ENCODE peak calls at places on chromosomes 1 and 21, in ten cellular contexts. One of them, this sample, is unnamed.

GRCh38 chr1:204712718-204713430 is 27.3 kb upstream of the LRRN2 start:
- DNase-seq in epithelial cell of esophagus: no peak
- DNase-seq in uterus: no peak
- DNase-seq in kidney epithelial cell: no peak
- DNase-seq in colonic mucosa: no peak
- DNase-seq in kidney: no peak
- DNase-seq in SJSA1: no peak
- DNase-seq in fibroblast of lung: no peak
- DNase-seq in heart left ventricle: no peak
- DNase-seq in GM06990: no peak
- DNase-seq in this sample: no peak

GRCh38 chr21:46634966-46635323 is 529 bp upstream of the PRMT2 start:
- DNase-seq in epithelial cell of esophagus: peak
- DNase-seq in uterus: peak
- DNase-seq in kidney epithelial cell: peak
- DNase-seq in colonic mucosa: peak
- DNase-seq in kidney: no peak
- DNase-seq in SJSA1: peak
- DNase-seq in fibroblast of lung: peak
- DNase-seq in heart left ventricle: no peak
- DNase-seq in GM06990: no peak
- DNase-seq in this sample: peak

GRCh38 chr1:161727343-161727924 is 6.1 kb downstream of the FCRLB start:
- DNase-seq in epithelial cell of esophagus: no peak
- DNase-seq in uterus: no peak
- DNase-seq in kidney epithelial cell: no peak
- DNase-seq in colonic mucosa: peak
- DNase-seq in kidney: no peak
- DNase-seq in SJSA1: peak
- DNase-seq in fibroblast of lung: peak
- DNase-seq in heart left ventricle: no peak
- DNase-seq in GM06990: no peak
- DNase-seq in this sample: peak

GRCh38 chr1:85689788-85690404 is 18.3 kb downstream of the ZNHIT6 start:
- DNase-seq in epithelial cell of esophagus: no peak
- DNase-seq in uterus: no peak
- DNase-seq in kidney epithelial cell: no peak
- DNase-seq in colonic mucosa: no peak
- DNase-seq in kidney: no peak
- DNase-seq in SJSA1: no peak
- DNase-seq in fibroblast of lung: no peak
- DNase-seq in heart left ventricle: no peak
- DNase-seq in GM06990: no peak
- DNase-seq in this sample: no peak

GRCh38 chr1:58887059-58887458 is 103.2 kb upstream of the JUN start:
- DNase-seq in epithelial cell of esophagus: no peak
- DNase-seq in uterus: no peak
- DNase-seq in kidney epithelial cell: no peak
- DNase-seq in colonic mucosa: no peak
- DNase-seq in kidney: no peak
- DNase-seq in SJSA1: no peak
- DNase-seq in fibroblast of lung: no peak
- DNase-seq in heart left ventricle: no peak
- DNase-seq in GM06990: no peak
- DNase-seq in this sample: peak

GRCh38 chr1:239858058-239858457 is 233.6 kb upstream of the FMN2 start:
- DNase-seq in epithelial cell of esophagus: peak
- DNase-seq in uterus: no peak
- DNase-seq in kidney epithelial cell: peak
- DNase-seq in colonic mucosa: no peak
- DNase-seq in kidney: no peak
- DNase-seq in SJSA1: no peak
- DNase-seq in fibroblast of lung: peak
- DNase-seq in heart left ventricle: no peak
- DNase-seq in GM06990: no peak
- DNase-seq in this sample: peak

GRCh38 chr21:35697321-35697808 is 363.0 kb downstream of the SETD4 start:
- DNase-seq in epithelial cell of esophagus: peak
- DNase-seq in uterus: no peak
- DNase-seq in kidney epithelial cell: no peak
- DNase-seq in colonic mucosa: peak
- DNase-seq in kidney: peak
- DNase-seq in SJSA1: peak
- DNase-seq in fibroblast of lung: peak
- DNase-seq in heart left ventricle: peak
- DNase-seq in GM06990: no peak
- DNase-seq in this sample: peak

GRCh38 chr1:181178241-181178640 is 89.7 kb downstream of the IER5 start:
- DNase-seq in epithelial cell of esophagus: no peak
- DNase-seq in uterus: no peak
- DNase-seq in kidney epithelial cell: no peak
- DNase-seq in colonic mucosa: no peak
- DNase-seq in kidney: no peak
- DNase-seq in SJSA1: peak
- DNase-seq in fibroblast of lung: no peak
- DNase-seq in heart left ventricle: no peak
- DNase-seq in GM06990: no peak
- DNase-seq in this sample: no peak

GRCh38 chr21:34813266-34813886 is 144.6 kb downstream of the CLIC6 start:
- DNase-seq in epithelial cell of esophagus: peak
- DNase-seq in uterus: no peak
- DNase-seq in kidney epithelial cell: no peak
- DNase-seq in colonic mucosa: no peak
- DNase-seq in kidney: no peak
- DNase-seq in SJSA1: peak
- DNase-seq in fibroblast of lung: peak
- DNase-seq in heart left ventricle: no peak
- DNase-seq in GM06990: no peak
- DNase-seq in this sample: peak

GRCh38 chr1:227959325-227959860 is 11.7 kb upstream of the WNT9A start:
- DNase-seq in epithelial cell of esophagus: no peak
- DNase-seq in uterus: no peak
- DNase-seq in kidney epithelial cell: no peak
- DNase-seq in colonic mucosa: no peak
- DNase-seq in kidney: peak
- DNase-seq in SJSA1: no peak
- DNase-seq in fibroblast of lung: no peak
- DNase-seq in heart left ventricle: no peak
- DNase-seq in GM06990: no peak
- DNase-seq in this sample: no peak

GRCh38 chr21:23394458-23394857 is 2212.8 kb downstream of the MRPL39 start:
- DNase-seq in epithelial cell of esophagus: no peak
- DNase-seq in uterus: no peak
- DNase-seq in kidney epithelial cell: no peak
- DNase-seq in colonic mucosa: no peak
- DNase-seq in kidney: no peak
- DNase-seq in SJSA1: no peak
- DNase-seq in fibroblast of lung: no peak
- DNase-seq in heart left ventricle: no peak
- DNase-seq in GM06990: no peak
- DNase-seq in this sample: no peak

GRCh38 chr1:234709473-234710279 is 99.7 kb upstream of the IRF2BP2 start:
- DNase-seq in epithelial cell of esophagus: no peak
- DNase-seq in uterus: no peak
- DNase-seq in kidney epithelial cell: no peak
- DNase-seq in colonic mucosa: peak
- DNase-seq in kidney: no peak
- DNase-seq in SJSA1: peak
- DNase-seq in fibroblast of lung: no peak
- DNase-seq in heart left ventricle: peak
- DNase-seq in GM06990: no peak
- DNase-seq in this sample: no peak

GRCh38 chr1:68814067-68814466 is 317.2 kb upstream of the DEPDC1 start:
- DNase-seq in epithelial cell of esophagus: peak
- DNase-seq in uterus: no peak
- DNase-seq in kidney epithelial cell: no peak
- DNase-seq in colonic mucosa: no peak
- DNase-seq in kidney: no peak
- DNase-seq in SJSA1: no peak
- DNase-seq in fibroblast of lung: peak
- DNase-seq in heart left ventricle: no peak
- DNase-seq in GM06990: no peak
- DNase-seq in this sample: no peak

GRCh38 chr1:218817747-218818146 is 355.9 kb upstream of the LYPLAL1 start:
- DNase-seq in epithelial cell of esophagus: no peak
- DNase-seq in uterus: no peak
- DNase-seq in kidney epithelial cell: no peak
- DNase-seq in colonic mucosa: no peak
- DNase-seq in kidney: no peak
- DNase-seq in SJSA1: no peak
- DNase-seq in fibroblast of lung: no peak
- DNase-seq in heart left ventricle: no peak
- DNase-seq in GM06990: no peak
- DNase-seq in this sample: peak

GRCh38 chr1:172002725-172003345 is 161.5 kb downstream of the DNM3 start:
- DNase-seq in epithelial cell of esophagus: peak
- DNase-seq in uterus: peak
- DNase-seq in kidney epithelial cell: no peak
- DNase-seq in colonic mucosa: peak
- DNase-seq in kidney: no peak
- DNase-seq in SJSA1: no peak
- DNase-seq in fibroblast of lung: peak
- DNase-seq in heart left ventricle: no peak
- DNase-seq in GM06990: no peak
- DNase-seq in this sample: peak

GRCh38 chr1:9651565-9652378 is at the start of gene PIK3CD:
- DNase-seq in epithelial cell of esophagus: peak
- DNase-seq in uterus: no peak
- DNase-seq in kidney epithelial cell: no peak
- DNase-seq in colonic mucosa: no peak
- DNase-seq in kidney: no peak
- DNase-seq in SJSA1: no peak
- DNase-seq in fibroblast of lung: peak
- DNase-seq in heart left ventricle: no peak
- DNase-seq in GM06990: peak
- DNase-seq in this sample: peak

GRCh38 chr1:33094971-33095604 is 14.1 kb downstream of the AZIN2 start:
- DNase-seq in epithelial cell of esophagus: peak
- DNase-seq in uterus: peak
- DNase-seq in kidney epithelial cell: no peak
- DNase-seq in colonic mucosa: peak
- DNase-seq in kidney: no peak
- DNase-seq in SJSA1: peak
- DNase-seq in fibroblast of lung: peak
- DNase-seq in heart left ventricle: no peak
- DNase-seq in GM06990: no peak
- DNase-seq in this sample: peak

GRCh38 chr1:1355376-1355775 is 3.0 kb downstream of the MXRA8 start:
- DNase-seq in epithelial cell of esophagus: peak
- DNase-seq in uterus: no peak
- DNase-seq in kidney epithelial cell: no peak
- DNase-seq in colonic mucosa: no peak
- DNase-seq in kidney: peak
- DNase-seq in SJSA1: no peak
- DNase-seq in fibroblast of lung: peak
- DNase-seq in heart left ventricle: no peak
- DNase-seq in GM06990: no peak
- DNase-seq in this sample: peak
- H3K4me3 ChIP-seq in epithelial cell of esophagus: no peak
- H3K4me3 ChIP-seq in uterus: peak
- H3K4me3 ChIP-seq in kidney epithelial cell: no peak
- H3K4me3 ChIP-seq in colonic mucosa: peak
- H3K4me3 ChIP-seq in kidney: no peak
- H3K4me3 ChIP-seq in SJSA1: no peak
- H3K4me3 ChIP-seq in fibroblast of lung: no peak
- H3K4me3 ChIP-seq in heart left ventricle: peak
- H3K4me3 ChIP-seq in GM06990: no peak
- H3K4me3 ChIP-seq in this sample: peak

GRCh38 chr1:76841460-76841859 is 25.8 kb upstream of the ST6GALNAC5 start:
- DNase-seq in epithelial cell of esophagus: no peak
- DNase-seq in uterus: no peak
- DNase-seq in kidney epithelial cell: no peak
- DNase-seq in colonic mucosa: no peak
- DNase-seq in kidney: no peak
- DNase-seq in SJSA1: no peak
- DNase-seq in fibroblast of lung: no peak
- DNase-seq in heart left ventricle: no peak
- DNase-seq in GM06990: no peak
- DNase-seq in this sample: no peak

GRCh38 chr1:76843821-76844448 is 23.3 kb upstream of the ST6GALNAC5 start:
- DNase-seq in epithelial cell of esophagus: no peak
- DNase-seq in uterus: no peak
- DNase-seq in kidney epithelial cell: no peak
- DNase-seq in colonic mucosa: no peak
- DNase-seq in kidney: no peak
- DNase-seq in SJSA1: no peak
- DNase-seq in fibroblast of lung: no peak
- DNase-seq in heart left ventricle: no peak
- DNase-seq in GM06990: no peak
- DNase-seq in this sample: no peak
- H3K4me3 ChIP-seq in epithelial cell of esophagus: no peak
- H3K4me3 ChIP-seq in uterus: no peak
- H3K4me3 ChIP-seq in kidney epithelial cell: no peak
- H3K4me3 ChIP-seq in colonic mucosa: no peak
- H3K4me3 ChIP-seq in kidney: no peak
- H3K4me3 ChIP-seq in SJSA1: no peak
- H3K4me3 ChIP-seq in fibroblast of lung: no peak
- H3K4me3 ChIP-seq in heart left ventricle: no peak
- H3K4me3 ChIP-seq in GM06990: no peak
- H3K4me3 ChIP-seq in this sample: no peak

DNA sequence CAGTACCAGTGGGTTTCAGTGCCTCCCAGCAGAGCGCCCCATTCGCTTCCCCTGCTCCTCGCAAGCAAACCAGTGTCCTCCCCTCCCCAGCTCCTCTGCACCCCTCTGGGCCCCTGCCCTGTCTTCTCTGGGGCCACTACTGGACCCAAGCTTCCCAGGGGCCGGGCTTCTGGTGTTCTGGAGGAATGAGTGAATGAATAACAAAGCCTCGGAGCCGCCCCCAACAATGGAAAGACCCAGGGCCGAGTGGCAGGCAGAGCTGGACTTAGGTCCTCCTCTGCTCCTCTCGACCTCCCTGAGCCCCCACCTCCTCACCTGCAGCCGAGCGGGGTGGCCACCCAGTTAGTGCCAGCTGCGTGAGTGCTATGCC is 37.6 kb downstream of the MATN1 start:
- DNase-seq in epithelial cell of esophagus: no peak
- DNase-seq in uterus: peak
- DNase-seq in kidney epithelial cell: no peak
- DNase-seq in colonic mucosa: no peak
- DNase-seq in kidney: no peak
- DNase-seq in SJSA1: no peak
- DNase-seq in fibroblast of lung: no peak
- DNase-seq in heart left ventricle: no peak
- DNase-seq in GM06990: no peak
- DNase-seq in this sample: no peak
- H3K4me3 ChIP-seq in epithelial cell of esophagus: no peak
- H3K4me3 ChIP-seq in uterus: no peak
- H3K4me3 ChIP-seq in kidney epithelial cell: no peak
- H3K4me3 ChIP-seq in colonic mucosa: peak
- H3K4me3 ChIP-seq in kidney: no peak
- H3K4me3 ChIP-seq in SJSA1: no peak
- H3K4me3 ChIP-seq in fibroblast of lung: no peak
- H3K4me3 ChIP-seq in heart left ventricle: no peak
- H3K4me3 ChIP-seq in GM06990: no peak
- H3K4me3 ChIP-seq in this sample: no peak

DNA sequence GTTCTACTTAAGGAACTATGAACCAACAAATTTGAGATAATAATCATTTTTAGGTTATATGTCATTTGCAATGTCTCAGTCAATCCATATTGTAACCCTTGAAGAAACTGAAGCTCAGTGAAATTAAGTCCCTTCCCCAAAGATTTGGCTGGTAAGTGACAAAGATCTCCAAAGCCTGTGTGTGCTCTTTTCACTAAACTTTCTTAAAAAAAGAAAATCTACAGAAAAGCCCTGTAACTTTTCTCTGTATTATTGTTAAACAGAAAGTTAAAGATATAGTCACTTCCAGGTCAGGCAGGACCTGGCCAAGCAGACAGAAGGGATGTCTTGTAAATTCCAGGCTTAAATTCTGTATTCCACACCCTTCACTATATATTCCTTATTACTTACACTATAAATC is 1.5 kb downstream of the LIX1L start:
- DNase-seq in epithelial cell of esophagus: no peak
- DNase-seq in uterus: no peak
- DNase-seq in kidney epithelial cell: no peak
- DNase-seq in colonic mucosa: no peak
- DNase-seq in kidney: no peak
- DNase-seq in SJSA1: no peak
- DNase-seq in fibroblast of lung: no peak
- DNase-seq in heart left ventricle: no peak
- DNase-seq in GM06990: no peak
- DNase-seq in this sample: no peak
- H3K4me3 ChIP-seq in epithelial cell of esophagus: no peak
- H3K4me3 ChIP-seq in uterus: peak
- H3K4me3 ChIP-seq in kidney epithelial cell: peak
- H3K4me3 ChIP-seq in colonic mucosa: peak
- H3K4me3 ChIP-seq in kidney: peak
- H3K4me3 ChIP-seq in SJSA1: peak
- H3K4me3 ChIP-seq in fibroblast of lung: peak
- H3K4me3 ChIP-seq in heart left ventricle: peak
- H3K4me3 ChIP-seq in GM06990: peak
- H3K4me3 ChIP-seq in this sample: peak

This sample was measured in choroid plexus epithelial cell.